ENCODE peak calls at places on chromosomes 7 and 10, in five cellular contexts. O is lung microvascular endothelial cell; R is OCI-M1; L is CD8-positive, alpha-beta T cell; P is SJSA1. Z is an unnamed sample.

GRCh38 chr7:40799-41750 is 151.3 kb upstream of the FAM20C start:
- DNase-seq in O (no peak), P (no peak), R (no peak), L (no peak), Z (peak)

GRCh38 chr10:79610601-79611191 is at the start of gene SFTPA1:
- DNase-seq in O (no peak), P (no peak), L (no peak), R (no peak), Z (no peak)

GRCh38 chr7:27064169-27064568 is 31.6 kb downstream of the HOXA1 start:
- DNase-seq in R (no peak), O (no peak), L (no peak), P (no peak), Z (no peak)

GRCh38 chr7:136302049-136302448 is 324.9 kb upstream of the MTPN start:
- DNase-seq in O (no peak), L (no peak), P (no peak), R (peak), Z (no peak)

GRCh38 chr10:33116293-33116697 is 158.3 kb upstream of the ITGB1 start:
- DNase-seq in O (peak), L (peak), R (peak), P (peak), Z (no peak)

GRCh38 chr10:1400129-1400865 is 337.0 kb downstream of the ADARB2 start:
- DNase-seq in O (no peak), P (no peak), R (no peak), L (no peak), Z (no peak)

GRCh38 chr10:111986079-111986478 is 197.5 kb downstream of the GPAM start:
- DNase-seq in O (no peak), L (no peak), P (no peak), R (no peak), Z (no peak)

GRCh38 chr7:7719235-7719634 is 828 bp upstream of the RPA3 start:
- DNase-seq in L (peak), R (peak), P (peak), O (peak), Z (no peak)

GRCh38 chr10:35003906-35004305 is 86.2 kb downstream of the CUL2 start:
- DNase-seq in O (no peak), R (no peak), P (no peak), L (no peak), Z (no peak)

GRCh38 chr10:23432161-23432560 is 6.7 kb upstream of the OTUD1 start:
- DNase-seq in P (no peak), R (no peak), L (no peak), O (no peak), Z (no peak)

GRCh38 chr7:38833329-38833728 is 75.7 kb downstream of the VPS41 start:
- DNase-seq in R (no peak), L (no peak), P (no peak), O (no peak), Z (no peak)

GRCh38 chr10:114715171-114715670 is 57.1 kb upstream of the ABLIM1 start:
- DNase-seq in L (no peak), R (no peak), O (peak), P (peak), Z (no peak)

GRCh38 chr7:98284335-98285036 is 3.0 kb downstream of the BRI3 start:
- DNase-seq in L (no peak), O (peak), P (peak), R (no peak), Z (peak)

GRCh38 chr10:6083523-6084475 is 5.0 kb upstream of the RBM17 start:
- DNase-seq in L (peak), P (no peak), O (peak), R (no peak), Z (no peak)

Z was measured in Peyer's patch.